ENCODE peak calls at places on chromosomes 11 and 22, in five cellular contexts. M is HCT116, S is neural progenitor cell, B is astrocyte, J is endothelial cell of umbilical vein. R is an unnamed sample.

GRCh38 chr11:6225896-6226295 is 8.5 kb downstream of the FHIP1B start:
- DNase-seq in M (no peak), S (no peak), J (peak), B (no peak), R (no peak)

GRCh38 chr11:36376888-36377758 is 81.0 kb downstream of the PRR5L start:
- DNase-seq in B (peak), S (peak), M (no peak), J (peak), R (peak)

GRCh38 chr11:1138053-1138452 is 19.7 kb upstream of the MUC5AC start:
- DNase-seq in S (no peak), M (no peak), B (peak), J (no peak), R (no peak)

GRCh38 chr11:86999388-86999787 is 38.3 kb upstream of the TMEM135 start:
- DNase-seq in B (no peak), M (no peak), J (no peak), S (no peak), R (no peak)

GRCh38 chr11:72583177-72583553 is 91.1 kb downstream of the PDE2A start:
- DNase-seq in B (no peak), S (no peak), M (no peak), J (no peak), R (no peak)

GRCh38 chr22:17774206-17774927 is at the start of gene BID:
- DNase-seq in B (no peak), S (peak), M (no peak), J (peak), R (peak)

GRCh38 chr11:126415128-126415527 is 59.6 kb downstream of the ST3GAL4 start:
- DNase-seq in J (no peak), M (no peak), S (no peak), B (no peak), R (no peak)

GRCh38 chr11:94968334-94968958 is 4.9 kb downstream of the CWC15 start:
- DNase-seq in B (peak), J (peak), S (no peak), M (no peak), R (peak)

GRCh38 chr11:95923441-95923729 is 522 bp downstream of the MTMR2 start:
- DNase-seq in S (no peak), J (no peak), B (no peak), M (no peak), R (no peak)

GRCh38 chr11:488579-488978 is 18.5 kb downstream of the RNH1 start:
- DNase-seq in M (no peak), S (no peak), B (no peak), J (no peak), R (no peak)

GRCh38 chr11:5596611-5597201 is at the start of gene TRIM6:
- DNase-seq in S (peak), B (peak), M (no peak), J (peak), R (peak)

GRCh38 chr11:13140028-13140870 is 131.1 kb downstream of the RASSF10 start:
- DNase-seq in B (peak), M (no peak), J (no peak), S (no peak), R (no peak)

GRCh38 chr11:1560011-1560579 is 12.0 kb downstream of the DUSP8 start:
- DNase-seq in M (no peak), J (no peak), B (no peak), S (no peak), R (no peak)

GRCh38 chr22:45262931-45263789 is 21.6 kb upstream of the UPK3A start:
- DNase-seq in M (no peak), B (no peak), S (no peak), J (no peak), R (no peak)

GRCh38 chr11:134040386-134041297 is 28.2 kb upstream of the JAM3 start:
- DNase-seq in B (peak), J (no peak), M (no peak), S (no peak), R (no peak)

GRCh38 chr11:110525883-110526282 is 96.1 kb downstream of the FDX1 start:
- DNase-seq in B (peak), J (no peak), M (no peak), S (no peak), R (no peak)

GRCh38 chr11:68257477-68258362 is 14.1 kb downstream of the C11orf24 start:
- DNase-seq in B (peak), M (peak), S (peak), J (peak), R (peak)

GRCh38 chr11:121099885-121100284 is 1.2 kb upstream of the TECTA start:
- DNase-seq in S (no peak), J (no peak), M (no peak), B (peak), R (no peak)

GRCh38 chr11:64251722-64251985 is 324 bp downstream of the PLCB3 start:
- DNase-seq in J (peak), S (no peak), B (no peak), M (no peak), R (peak)

GRCh38 chr11:128711136-128711535 is 17.3 kb downstream of the FLI1 start:
- DNase-seq in M (no peak), J (peak), B (peak), S (no peak), R (no peak)
- TF ChIP-seq EZH2 in M (no peak), J (no peak), B (no peak), S (no peak), R (no peak)

GRCh38 chr11:75667831-75668507 is 869 bp downstream of the MAP6 start:
- DNase-seq in J (peak), S (peak), B (peak), M (no peak), R (peak)

GRCh38 chr11:75664366-75664765 is 4.5 kb downstream of the MAP6 start:
- DNase-seq in M (no peak), S (no peak), B (no peak), J (no peak), R (no peak)

GRCh38 chr11:75668508-75669297 is at the start of gene MAP6:
- DNase-seq in S (peak), J (no peak), M (no peak), B (no peak), R (peak)

GRCh38 chr11:75665126-75665525 is 3.7 kb downstream of the MAP6 start:
- DNase-seq in S (no peak), M (no peak), B (no peak), J (no peak), R (no peak)

GRCh38 chr11:75667268-75667830 is 1.5 kb downstream of the MAP6 start:
- DNase-seq in J (no peak), M (no peak), S (peak), B (no peak), R (peak)
- TF ChIP-seq EZH2 in J (no peak), M (no peak), S (no peak), B (no peak), R (peak)

DNA sequence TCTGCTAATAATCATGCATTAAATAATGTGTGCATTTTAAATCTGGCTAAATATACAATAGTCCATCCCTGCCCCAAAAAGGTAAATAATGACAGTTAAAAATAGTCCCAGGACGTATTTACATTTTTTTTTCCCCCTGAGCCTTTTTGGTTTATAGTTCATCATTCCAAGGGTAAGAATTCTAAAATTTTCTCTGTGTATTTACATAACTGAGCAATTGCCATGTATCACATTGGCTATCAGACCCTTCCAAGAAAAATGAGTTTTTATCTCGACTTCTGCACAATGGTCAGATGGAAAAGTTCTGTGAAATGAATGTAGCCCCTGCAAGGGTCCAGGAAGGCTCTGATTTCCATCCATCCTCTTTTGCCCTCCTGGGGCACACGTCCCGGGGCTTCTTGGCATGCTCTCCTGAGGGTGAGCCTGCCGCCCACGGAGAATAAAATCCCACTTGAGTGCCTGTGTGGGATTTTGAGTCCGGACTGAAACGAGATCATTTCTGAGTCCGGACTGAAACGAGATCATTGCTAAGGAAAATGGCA is 94.1 kb upstream of the ANO1 start:
- DNase-seq in M (no peak), B (no peak), S (no peak), J (no peak), R (no peak)
- TF ChIP-seq EZH2 in M (no peak), B (no peak), S (no peak), J (no peak), R (no peak)

DNA sequence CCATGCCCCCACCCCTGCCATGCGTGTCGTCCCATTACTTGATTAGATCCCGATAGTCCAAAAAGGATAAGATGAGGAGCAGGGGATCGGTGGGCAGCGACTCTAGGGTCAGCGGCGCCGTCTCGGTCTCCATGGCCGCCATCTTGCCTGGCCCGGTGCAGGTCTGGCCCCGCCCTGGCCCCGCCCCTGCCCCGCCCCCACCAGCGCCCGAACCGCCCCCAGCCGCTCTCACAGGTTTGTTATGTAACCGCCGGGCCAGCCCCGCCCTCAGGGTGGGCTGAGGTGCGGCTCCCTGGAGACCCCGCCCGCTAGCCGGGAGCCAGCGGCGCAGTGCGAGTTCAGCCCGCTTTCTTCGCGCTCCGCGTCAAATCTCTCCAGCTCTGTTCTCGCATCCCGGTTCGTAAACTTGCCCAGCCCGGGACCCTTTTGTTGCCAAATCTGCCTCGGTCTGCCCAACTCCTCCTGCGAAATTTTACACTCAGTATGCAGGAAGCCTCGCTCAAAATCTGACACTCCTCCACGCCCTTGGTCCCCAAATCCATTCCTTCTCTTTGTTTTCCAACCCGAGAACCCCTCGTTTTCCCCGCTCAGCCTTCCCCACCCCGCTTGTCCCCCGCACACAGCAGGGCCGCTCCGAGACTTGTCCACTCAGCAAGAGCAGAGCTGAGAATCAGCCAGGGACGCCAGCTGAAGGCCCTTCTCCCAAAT is at the start of gene FBXO3:
- DNase-seq in B (peak), S (peak), M (peak), J (peak), R (peak)
- TF ChIP-seq EZH2 in B (no peak), S (no peak), M (no peak), J (no peak), R (no peak)